ENCODE peak calls at places on chromosome 17, in seven cellular contexts. M is HCT116, L is PC-3, X is GM23338, W is OCI-LY7, U is MM.1S, I is neural progenitor cell. P is an unnamed sample.

GRCh38 chr17:45374501-45374900 is 57.7 kb upstream of the MAP3K14 start:
- DNase-seq in M (no peak), L (peak; percentile 50), X (no peak), W (no peak), U (no peak), I (no peak), P (no peak)

GRCh38 chr17:34741967-34742366 is 162.6 kb downstream of the TMEM132E start:
- DNase-seq in M (no peak), L (no peak), X (no peak), W (no peak), U (no peak), I (no peak), P (no peak)

GRCh38 chr17:50956750-50957523 is 90.8 kb upstream of the TOB1 start:
- DNase-seq in M (peak; percentile 31), L (peak; percentile 71), X (peak; percentile 89), W (peak; percentile 73), U (peak; percentile 35), I (peak; percentile 85), P (peak; percentile 81)

GRCh38 chr17:4998027-4998665 is 396 bp downstream of the KIF1C start:
- DNase-seq in M (no peak), L (no peak), X (peak; percentile 85), W (no peak), U (no peak), I (peak; percentile 90), P (no peak)

GRCh38 chr17:45425125-45425983 is 7.3 kb downstream of the ARHGAP27 start:
- DNase-seq in M (peak; percentile 98), L (peak; percentile 99), X (peak; percentile 93), W (no peak), U (no peak), I (peak; percentile 87), P (peak; percentile 66)

GRCh38 chr17:82876149-82876548 is 36.3 kb upstream of the ZNF750 start:
- DNase-seq in M (no peak), L (no peak), X (no peak), W (no peak), U (no peak), I (no peak), P (peak; percentile 80)

GRCh38 chr17:50778471-50778870 is 11.2 kb upstream of the ANKRD40CL start:
- DNase-seq in M (no peak), L (no peak), X (no peak), W (no peak), U (no peak), I (no peak), P (no peak)

GRCh38 chr17:17514993-17515920 is 19.1 kb upstream of the RASD1 start:
- DNase-seq in M (no peak), L (no peak), X (peak; percentile 67), W (no peak), U (no peak), I (peak; percentile 49), P (no peak)

GRCh38 chr17:60087882-60088669 is 9.4 kb upstream of the HEATR6 start:
- DNase-seq in M (no peak), L (peak; percentile 24), X (peak; percentile 26), W (no peak), U (no peak), I (no peak), P (peak; percentile 51)

GRCh38 chr17:70621593-70621992 is 452.3 kb downstream of the KCNJ2 start:
- DNase-seq in M (no peak), L (no peak), X (no peak), W (no peak), U (no peak), I (peak; percentile 2), P (peak; percentile 4)

GRCh38 chr17:70624208-70624607 is 454.9 kb downstream of the KCNJ2 start:
- DNase-seq in M (no peak), L (no peak), X (no peak), W (no peak), U (no peak), I (no peak), P (no peak)

GRCh38 chr17:70622382-70623260 is 453.3 kb downstream of the KCNJ2 start:
- DNase-seq in M (peak; percentile 38), L (peak; percentile 80), X (peak; percentile 82), W (peak; percentile 49), U (no peak), I (peak; percentile 81), P (peak; percentile 38)
- TF ChIP-seq EZH2phosphoT487 in M (no peak), L (no peak), X (no peak), W (no peak), U (no peak), I (no peak), P (no peak)

DNA sequence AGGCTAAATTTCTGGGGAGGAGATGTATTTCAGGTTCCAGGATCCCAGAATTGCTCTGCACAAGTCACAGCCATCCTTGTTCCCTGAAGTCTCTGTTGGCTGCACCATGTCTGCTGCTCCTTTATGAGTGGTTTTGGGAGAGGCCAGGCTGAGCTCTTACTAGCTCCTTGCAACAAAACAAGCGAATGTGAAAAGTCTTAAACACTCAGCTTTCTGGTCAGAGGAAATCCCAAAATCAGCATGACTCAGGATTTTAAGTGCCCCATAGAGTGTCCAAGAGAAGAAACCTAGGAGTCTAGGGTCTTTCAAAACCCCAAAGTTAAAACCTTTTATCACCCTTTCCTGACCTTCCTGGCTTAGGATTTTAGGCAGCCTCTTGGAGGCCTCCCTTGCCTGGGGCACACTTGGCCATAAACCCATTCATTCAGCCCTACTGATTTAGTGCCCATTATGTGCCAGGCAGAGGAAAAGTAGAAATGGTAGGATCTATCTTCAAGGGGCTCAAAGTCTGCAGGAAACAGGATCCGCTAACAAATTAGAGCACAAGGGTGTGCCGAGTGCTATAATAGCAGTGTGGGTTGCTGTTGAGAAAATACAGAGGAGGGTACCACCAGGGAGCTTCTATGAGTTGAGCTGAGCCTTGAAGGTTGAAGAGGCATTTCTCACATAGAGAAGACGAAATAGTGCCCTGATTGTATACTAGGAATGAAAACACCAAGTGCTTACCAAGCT is 36.9 kb downstream of the SOST start:
- DNase-seq in M (no peak), L (peak; percentile 33), X (no peak), W (no peak), U (no peak), I (no peak), P (peak; percentile 52)
- H3K4me3 ChIP-seq in M (no peak overlapping the region), L (no peak overlapping the region), X (peak overlapping the region; percentile 73), W (no peak overlapping the region), U (no peak overlapping the region), I (no peak overlapping the region), P (no peak overlapping the region)

GRCh38 chr17:39235555-39236221 is 9.9 kb upstream of the STAC2 start:
- DNase-seq in M (peak; percentile 87), L (peak; percentile 51), X (peak; percentile 96), W (peak; percentile 86), U (peak; percentile 74), I (peak; percentile 87), P (peak; percentile 76)
- H2AFZ ChIP-seq in M (peak overlapping the region; percentile 86), L (no peak overlapping the region), X (no peak overlapping the region), W (peak overlapping the region; percentile 15), U (peak overlapping the region; percentile 14), I (peak overlapping the region; percentile 92), P (no peak overlapping the region)

DNA sequence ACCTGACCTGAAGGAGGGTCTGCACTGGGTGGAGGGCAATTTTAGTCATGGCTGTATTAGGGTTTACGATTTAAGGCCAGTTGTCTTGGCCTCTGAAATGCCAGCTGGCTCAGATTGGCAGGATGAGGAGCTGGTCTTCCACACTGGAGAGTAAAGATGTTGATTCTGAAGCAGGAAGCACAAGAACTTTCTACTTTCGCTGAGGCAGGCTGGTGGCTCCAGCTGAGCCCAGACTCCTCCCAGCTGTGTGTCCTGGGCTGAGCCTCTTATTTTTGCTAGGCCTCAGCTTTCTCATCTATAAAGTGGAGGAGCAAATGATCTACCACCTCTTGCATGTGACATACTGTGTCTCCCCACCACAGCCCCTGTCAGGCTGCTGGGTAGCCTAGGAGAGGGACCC is 74.4 kb downstream of the MRM1 start:
- DNase-seq in M (no peak), L (no peak), X (no peak), W (no peak), U (peak; percentile 21), I (no peak), P (no peak)
- TF ChIP-seq EZH2phosphoT487 in M (no peak), L (no peak), X (no peak), W (no peak), U (no peak), I (no peak), P (no peak)

GRCh38 chr17:7464081-7464480 is 15.3 kb downstream of the ZBTB4 start:
- DNase-seq in M (no peak), L (no peak), X (no peak), W (no peak), U (no peak), I (no peak), P (no peak)
- H3K4me3 ChIP-seq in M (no peak overlapping the region), L (no peak overlapping the region), X (no peak overlapping the region), W (no peak overlapping the region), U (no peak overlapping the region), I (no peak overlapping the region), P (no peak overlapping the region)

GRCh38 chr17:63928966-63929695 is 3.0 kb downstream of the CD79B start:
- DNase-seq in M (no peak), L (no peak), X (no peak), W (no peak), U (no peak), I (no peak), P (no peak)

GRCh38 chr17:63932721-63933120 is 590 bp upstream of the CD79B start:
- DNase-seq in M (no peak), L (no peak), X (no peak), W (peak; percentile 56), U (no peak), I (no peak), P (no peak)

GRCh38 chr17:63932008-63932561 is at the start of gene CD79B:
- DNase-seq in M (no peak), L (no peak), X (no peak), W (peak; percentile 93), U (peak; percentile 29), I (no peak), P (no peak)

GRCh38 chr17:63929860-63930766 is 2.0 kb downstream of the CD79B start:
- DNase-seq in M (no peak), L (no peak), X (peak; percentile 35), W (peak; percentile 57), U (no peak), I (no peak), P (no peak)

DNA sequence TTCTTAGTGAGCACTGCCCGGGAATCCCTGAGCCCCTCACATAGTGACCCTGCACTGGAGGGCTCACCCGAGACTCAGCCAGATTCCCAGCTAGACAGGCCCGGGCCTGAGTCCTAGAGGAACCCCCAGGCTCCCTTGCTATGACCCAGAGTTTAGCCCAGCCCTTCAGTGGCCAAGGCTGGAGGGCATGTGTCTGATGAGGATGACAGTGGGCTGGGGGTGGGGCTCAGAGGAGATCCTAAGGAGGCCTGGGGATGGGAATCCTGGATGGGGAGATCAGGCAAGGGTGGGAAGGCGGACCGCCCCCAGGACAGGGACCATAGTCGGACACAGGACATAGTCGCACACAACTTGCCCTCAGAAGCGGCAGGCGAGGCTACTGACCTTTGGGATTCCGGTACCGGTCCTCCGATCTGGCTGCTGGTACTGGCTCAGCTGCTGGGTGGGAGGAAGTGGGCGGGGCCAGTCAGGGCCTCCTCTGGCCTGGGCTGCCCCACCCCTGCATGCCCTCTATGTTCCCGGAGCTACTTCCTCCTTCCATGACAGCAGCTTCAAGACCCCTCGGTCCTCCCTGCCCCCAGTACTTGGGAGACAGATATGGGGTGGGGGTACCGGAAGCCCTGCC is 1.1 kb downstream of the CD79B start:
- DNase-seq in M (no peak), L (no peak), X (peak; percentile 72), W (peak; percentile 83), U (peak; percentile 31), I (peak; percentile 30), P (no peak)
- H2AFZ ChIP-seq in M (no peak overlapping the region), L (no peak overlapping the region), X (peak overlapping the region; percentile 84), W (no peak overlapping the region), U (peak overlapping the region; percentile 81), I (peak overlapping the region; percentile 57), P (no peak overlapping the region)

GRCh38 chr17:1004769-1005295 is 7.9 kb downstream of the TIMM22 start:
- DNase-seq in M (no peak), L (no peak), X (no peak), W (no peak), U (no peak), I (no peak), P (no peak)
- TF ChIP-seq EZH2phosphoT487 in M (no peak), L (no peak), X (no peak), W (no peak), U (no peak), I (no peak), P (no peak)